ENCODE peak calls at places on chromosomes 12 and 14, in five cellular contexts. P, G, Z, B and L are unnamed samples.

GRCh38 chr14:106069786-106070185 is 543.4 kb downstream of the TMEM121 start:
- DNase-seq in P (no peak), G (no peak), Z (no peak), B (no peak), L (no peak)

GRCh38 chr14:104598461-104599273 is 5.9 kb downstream of the TMEM179 start:
- DNase-seq in P (no peak), G (no peak), Z (no peak), B (no peak), L (no peak)

GRCh38 chr12:109608796-109609195 is 35.2 kb downstream of the MVK start:
- DNase-seq in P (no peak), G (no peak), Z (no peak), B (no peak), L (no peak)

GRCh38 chr12:115709410-115710065 is 568.0 kb downstream of the MED13L start:
- DNase-seq in P (no peak), G (no peak), Z (no peak), B (no peak), L (no peak)

GRCh38 chr12:124497039-124497438 is 70.4 kb downstream of the NCOR2 start:
- DNase-seq in P (no peak), G (no peak), Z (no peak), B (no peak), L (no peak)

GRCh38 chr12:108297895-108298760 is 41.0 kb downstream of the CMKLR1 start:
- DNase-seq in P (no peak), G (no peak), Z (no peak), B (no peak), L (no peak)

GRCh38 chr14:73783107-73783727 is 68.4 kb upstream of the PTGR2 start:
- DNase-seq in P (no peak), G (peak; percentile 41), Z (no peak), B (peak; percentile 67), L (no peak)

GRCh38 chr12:6295187-6295811 is 15.2 kb upstream of the PLEKHG6 start:
- DNase-seq in P (peak; percentile 91), G (no peak), Z (peak; percentile 88), B (peak; percentile 36), L (peak; percentile 95)

GRCh38 chr12:84689638-84690037 is 223.0 kb downstream of the SLC6A15 start:
- DNase-seq in P (peak; percentile 8), G (peak; percentile 50), Z (no peak), B (peak; percentile 88), L (no peak)

GRCh38 chr14:73457050-73457934 is 1.1 kb downstream of the NUMB start:
- DNase-seq in P (peak; percentile 63), G (peak; percentile 48), Z (peak; percentile 63), B (peak; percentile 66), L (no peak)

GRCh38 chr14:23653046-23653445 is 16.9 kb downstream of the DHRS2 start:
- DNase-seq in P (no peak), G (no peak), Z (no peak), B (no peak), L (no peak)

GRCh38 chr14:94673781-94674231 is 61.6 kb downstream of the SERPINA3 start:
- DNase-seq in P (no peak), G (no peak), Z (no peak), B (no peak), L (no peak)

GRCh38 chr12:51076235-51076930 is 7.0 kb downstream of the CSRNP2 start:
- DNase-seq in P (no peak), G (no peak), Z (no peak), B (no peak), L (no peak)

GRCh38 chr14:21486640-21487087 is 9.7 kb downstream of the TOX4 start:
- DNase-seq in P (no peak), G (no peak), Z (no peak), B (no peak), L (no peak)

GRCh38 chr12:25904442-25904841 is 54.0 kb upstream of the RASSF8 start:
- DNase-seq in P (no peak), G (no peak), Z (peak; percentile 44), B (no peak), L (no peak)

GRCh38 chr14:35355981-35356839 is 48.3 kb downstream of the NFKBIA start:
- DNase-seq in P (peak; percentile 86), G (no peak), Z (peak; percentile 53), B (no peak), L (peak; percentile 89)

GRCh38 chr12:47735649-47736048 is 10.4 kb upstream of the ENDOU start:
- DNase-seq in P (no peak), G (no peak), Z (no peak), B (no peak), L (no peak)

GRCh38 chr14:105102893-105103292 is 37.7 kb upstream of the GPR132 start:
- DNase-seq in P (no peak), G (no peak), Z (no peak), B (no peak), L (no peak)

GRCh38 chr12:48875944-48876520 is 10.4 kb upstream of the RND1 start:
- DNase-seq in P (no peak), G (no peak), Z (no peak), B (no peak), L (no peak)

GRCh38 chr12:58458093-58458492 is 462.2 kb downstream of the LRIG3 start:
- DNase-seq in P (no peak), G (no peak), Z (peak; percentile 31), B (no peak), L (no peak)

GRCh38 chr14:73761621-73762355 is 47.6 kb upstream of the PNMA1 start:
- DNase-seq in P (no peak), G (no peak), Z (no peak), B (no peak), L (no peak)

DNA sequence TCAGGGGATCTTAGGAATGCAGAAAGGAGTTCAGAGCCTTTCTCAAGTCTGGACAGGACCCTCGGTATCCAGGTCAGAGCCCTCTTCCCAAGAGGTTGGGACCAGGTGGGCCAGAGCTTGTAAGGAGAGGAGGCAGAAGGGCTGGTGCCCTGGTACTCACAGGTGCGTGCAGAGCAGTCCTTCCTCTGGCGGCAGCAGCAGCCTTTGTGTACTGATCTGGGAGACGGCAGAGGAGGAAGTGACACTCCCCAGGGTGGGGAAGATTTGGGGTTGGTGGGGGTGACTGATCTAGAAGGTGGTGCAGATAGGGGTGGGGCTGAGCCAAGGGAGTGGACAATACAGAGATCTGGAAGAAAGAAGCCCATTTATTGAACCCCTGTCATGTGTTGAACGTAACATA is at the start of gene ITGB7:
- DNase-seq in P (no peak), G (no peak), Z (no peak), B (peak; percentile 11), L (no peak)
- H3K79me2 ChIP-seq in P (no peaks in the 10 kb centered on the region), G (no peaks in the 10 kb centered on the region), Z (no peaks in the 10 kb centered on the region), B (no peaks in the 10 kb centered on the region), L (no peaks in the 10 kb centered on the region)

GRCh38 chr12:119870462-119870861 is 6.7 kb downstream of the CIT start:
- DNase-seq in P (no peak), G (no peak), Z (peak; percentile 7), B (no peak), L (no peak)
- H3K79me2 ChIP-seq in P (no peaks in the 10 kb centered on the region), G (no peaks in the 10 kb centered on the region), Z (peaks cover 12% of the 10 kb centered on the region), B (peaks cover under 1% of the 10 kb centered on the region), L (no peaks in the 10 kb centered on the region)

GRCh38 chr14:71521238-71521637 is 411.0 kb upstream of the RGS6 start:
- DNase-seq in P (peak; percentile 31), G (no peak), Z (peak; percentile 23), B (no peak), L (no peak)

GRCh38 chr14:71511152-71511551 is 421.1 kb upstream of the RGS6 start:
- DNase-seq in P (no peak), G (no peak), Z (no peak), B (no peak), L (no peak)

GRCh38 chr14:71515520-71515919 is 416.7 kb upstream of the RGS6 start:
- DNase-seq in P (no peak), G (no peak), Z (no peak), B (no peak), L (no peak)
- H3K79me2 ChIP-seq in P (peaks cover 26% of the 10 kb centered on the region), G (no peaks in the 10 kb centered on the region), Z (no peaks in the 10 kb centered on the region), B (peaks cover 16% of the 10 kb centered on the region), L (peaks cover 33% of the 10 kb centered on the region)

DNA sequence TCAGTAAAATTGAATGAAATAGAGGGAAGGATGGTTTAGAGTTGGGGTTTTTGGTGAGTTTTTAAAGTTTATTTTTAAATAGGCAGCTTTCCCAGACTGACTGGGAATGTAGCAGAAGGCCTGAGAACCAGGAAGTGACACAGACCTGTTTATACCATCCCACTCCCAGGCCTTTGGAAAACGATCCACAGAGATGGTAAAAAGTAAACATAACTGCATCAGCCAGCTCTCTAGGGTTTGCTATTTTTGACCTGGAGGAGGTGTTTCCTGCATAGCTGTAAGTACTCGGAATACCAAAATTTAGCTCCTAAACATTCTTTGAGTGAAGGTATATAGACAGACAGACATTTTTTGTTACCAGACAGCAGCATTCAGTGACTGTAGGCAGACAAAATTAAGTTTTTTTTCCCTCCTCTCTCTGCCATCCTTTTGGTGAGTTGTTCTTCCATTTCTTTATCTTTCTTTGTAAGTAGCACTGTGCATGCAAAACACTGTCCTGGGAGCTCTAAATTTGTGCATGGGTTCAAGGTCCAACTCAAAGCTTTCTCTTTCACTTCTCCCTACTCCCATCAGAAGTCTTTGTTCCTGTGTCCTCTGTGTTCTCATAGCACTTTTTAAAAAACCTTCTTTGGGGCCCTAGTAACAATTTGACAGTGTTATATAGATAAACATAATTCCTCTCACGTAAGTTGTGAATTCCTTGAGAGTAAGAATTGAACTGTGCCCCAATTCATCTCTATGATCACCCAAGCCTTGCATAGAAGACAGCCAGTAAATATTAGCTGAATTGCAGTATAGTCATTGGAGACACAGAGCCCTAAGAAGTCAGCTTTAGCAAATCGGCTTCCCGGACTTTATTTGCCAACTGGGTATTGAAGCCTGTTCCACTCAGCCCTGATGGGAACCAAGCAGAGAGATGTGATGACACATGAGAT is 37.4 kb downstream of the SUSD6 start:
- DNase-seq in P (peak; percentile 48), G (no peak), Z (peak; percentile 80), B (no peak), L (peak; percentile 34)
- H3K79me2 ChIP-seq in P (peaks cover 86% of the 10 kb centered on the region), G (no peaks in the 10 kb centered on the region), Z (peaks cover 70% of the 10 kb centered on the region), B (no peaks in the 10 kb centered on the region), L (peaks cover 4% of the 10 kb centered on the region)

DNA sequence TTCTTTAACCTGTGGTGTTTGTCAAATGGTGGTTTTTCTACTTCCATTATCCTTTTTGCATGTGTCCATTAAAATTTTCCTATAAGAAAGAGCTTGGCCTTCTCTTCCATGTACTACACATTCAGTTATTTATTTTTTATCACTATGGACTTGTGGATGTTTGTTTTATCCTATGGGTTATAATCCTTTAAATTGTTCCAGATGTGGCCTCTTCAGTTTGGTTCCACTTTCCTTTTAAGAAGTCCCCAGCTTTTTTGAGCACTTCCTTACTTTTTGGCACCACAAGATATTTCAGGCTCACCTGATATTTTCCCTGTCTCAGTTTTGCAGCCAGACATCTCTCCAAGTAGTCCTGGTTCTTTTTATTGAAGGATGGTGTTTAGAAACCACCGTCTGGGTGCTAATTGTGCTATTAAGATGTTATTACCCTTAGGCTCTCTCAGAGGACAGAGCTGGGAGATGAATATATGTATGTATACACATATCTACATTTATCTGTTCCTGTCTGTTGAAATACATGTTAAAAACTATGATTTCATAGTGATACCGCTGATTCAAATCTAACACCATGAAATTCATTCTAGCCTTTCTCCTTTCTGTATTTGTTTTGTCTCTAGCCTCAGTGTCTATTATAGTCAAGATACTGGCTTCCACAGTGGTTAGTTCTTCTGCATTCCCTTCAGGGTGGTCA is 408.5 kb upstream of the RGS6 start:
- DNase-seq in P (no peak), G (no peak), Z (no peak), B (no peak), L (no peak)
- H3K79me2 ChIP-seq in P (peaks cover 55% of the 10 kb centered on the region), G (no peaks in the 10 kb centered on the region), Z (peaks cover 29% of the 10 kb centered on the region), B (peaks cover 28% of the 10 kb centered on the region), L (peaks cover 50% of the 10 kb centered on the region)